ENCODE peak calls at places on chromosome 18, in five cellular contexts. M is nephron progenitor cell, J is kidney epithelial cell, K is GM12865, U is T-helper 2 cell. L is an unnamed sample.

GRCh38 chr18:11224166-11224565 is 74.8 kb upstream of the PIEZO2 start:
- DNase-seq in K (no peak), J (no peak), M (no peak), U (no peak), L (no peak)

GRCh38 chr18:80033181-80034067 is 810 bp upstream of the RBFA start:
- DNase-seq in J (no peak), K (no peak), U (peak), M (no peak), L (peak)

GRCh38 chr18:62566199-62566598 is 43.4 kb downstream of the ZCCHC2 start:
- DNase-seq in J (no peak), K (no peak), U (no peak), M (no peak), L (no peak)

GRCh38 chr18:49340446-49340845 is 120.0 kb downstream of the DYM start:
- DNase-seq in U (no peak), J (no peak), K (no peak), M (no peak), L (no peak)

GRCh38 chr18:47331051-47331450 is 79.6 kb upstream of the SKOR2 start:
- DNase-seq in K (no peak), J (no peak), U (no peak), M (no peak), L (no peak)

GRCh38 chr18:26159353-26159752 is 25.7 kb downstream of the PSMA8 start:
- DNase-seq in M (no peak), K (no peak), U (no peak), J (no peak), L (peak)

GRCh38 chr18:61833387-61833786 is 59.4 kb downstream of the RNF152 start:
- DNase-seq in J (no peak), M (no peak), U (no peak), K (peak), L (no peak)

GRCh38 chr18:48184118-48184517 is 225.1 kb downstream of the ZBTB7C start:
- DNase-seq in J (no peak), M (no peak), U (no peak), K (no peak), L (no peak)

GRCh38 chr18:5197032-5197434 is at the start of gene AKAIN1:
- DNase-seq in M (peak), J (no peak), K (peak), U (no peak), L (no peak)

GRCh38 chr18:37778417-37779165 is 213.0 kb upstream of the CELF4 start:
- DNase-seq in K (peak), M (peak), U (no peak), J (no peak), L (no peak)

GRCh38 chr18:70442933-70443332 is 154.1 kb downstream of the SOCS6 start:
- DNase-seq in M (no peak), K (no peak), U (no peak), J (no peak), L (no peak)

GRCh38 chr18:59957957-59958356 is 58.2 kb downstream of the PMAIP1 start:
- DNase-seq in K (peak), M (no peak), J (peak), U (no peak), L (no peak)

GRCh38 chr18:80105369-80106167 is 3.5 kb upstream of the ADNP2 start:
- DNase-seq in M (no peak), K (peak), U (no peak), J (no peak), L (no peak)

GRCh38 chr18:72544092-72544886 is at the start of gene CBLN2:
- DNase-seq in M (peak), J (no peak), K (peak), U (no peak), L (peak)

GRCh38 chr18:62394001-62394763 is 69.1 kb downstream of the TNFRSF11A start:
- DNase-seq in U (no peak), K (no peak), J (no peak), M (no peak), L (no peak)

GRCh38 chr18:75827781-75828274 is 400.3 kb upstream of the SMIM21 start:
- DNase-seq in J (no peak), M (no peak), K (no peak), U (no peak), L (no peak)

GRCh38 chr18:26813043-26813442 is 52.5 kb downstream of the AQP4 start:
- DNase-seq in K (peak), J (peak), M (peak), U (no peak), L (no peak)

GRCh38 chr18:12777543-12777942 is 74.7 kb downstream of the PSMG2 start:
- DNase-seq in U (no peak), K (no peak), J (no peak), M (no peak), L (no peak)

GRCh38 chr18:46190667-46191066 is 86.5 kb downstream of the HAUS1 start:
- DNase-seq in M (no peak), U (no peak), K (no peak), J (no peak), L (no peak)

GRCh38 chr18:67217551-67218166 is 298.9 kb downstream of the DSEL start:
- DNase-seq in J (peak), K (peak), M (peak), U (peak), L (peak)

GRCh38 chr18:23879126-23879525 is 135.4 kb upstream of the TTC39C start:
- DNase-seq in J (no peak), M (no peak), K (no peak), U (no peak), L (no peak)

L was measured in naive thymus-derived CD4-positive, alpha-beta T cell.